ENCODE peak calls at places on chromosomes 2 and 18, in eight cellular contexts. Z is K562; P is T-cell; J is NCI-H1092; E is stimulated activated CD4-positive, alpha-beta T cell treated with anti-CD3 and anti-CD28 coated beads, Interleukin-15, amount 100 ng/mL, for 24 hours; X is amniotic stem cell; V is M059J; U is LHCN-M2. K is an unnamed sample.

GRCh38 chr2:206198677-206199076 is 39.0 kb downstream of the EEF1B2 start:
- DNase-seq in Z (no peak), P (no peak), J (no peak), E (no peak), X (peak), V (peak), U (peak), K (no peak)

GRCh38 chr2:27442282-27442980 is at the start of gene KRTCAP3:
- DNase-seq in Z (no peak), P (peak), J (no peak), E (peak), X (no peak), V (no peak), U (no peak), K (peak)

GRCh38 chr18:72849671-72850070 is 18.1 kb downstream of the NETO1 start:
- DNase-seq in Z (no peak), P (no peak), J (no peak), E (no peak), X (no peak), V (no peak), U (no peak), K (no peak)

GRCh38 chr2:235536711-235537110 is 42.9 kb downstream of the AGAP1 start:
- DNase-seq in Z (no peak), P (no peak), J (no peak), E (no peak), X (no peak), V (no peak), U (no peak), K (peak)

GRCh38 chr2:241514545-241514944 is 6.2 kb upstream of the STK25 start:
- DNase-seq in Z (no peak), P (no peak), J (no peak), E (no peak), X (no peak), V (no peak), U (no peak), K (no peak)

GRCh38 chr2:96601382-96602292 is 36.5 kb downstream of the KANSL3 start:
- DNase-seq in Z (peak), P (no peak), J (no peak), E (peak), X (no peak), V (no peak), U (no peak), K (no peak)

GRCh38 chr2:109637749-109638570 is 23.8 kb downstream of the SOWAHC start:
- DNase-seq in Z (no peak), P (no peak), J (no peak), E (no peak), X (no peak), V (no peak), U (no peak), K (no peak)

GRCh38 chr2:78202986-78203670 is 681.0 kb upstream of the LRRTM4 start:
- DNase-seq in Z (peak), P (no peak), J (no peak), E (no peak), X (no peak), V (peak), U (no peak), K (no peak)

GRCh38 chr2:179435021-179435420 is 170.4 kb upstream of the SESTD1 start:
- DNase-seq in Z (no peak), P (no peak), J (no peak), E (no peak), X (no peak), V (no peak), U (no peak), K (no peak)

GRCh38 chr2:66526171-66526570 is 91.2 kb downstream of the MEIS1 start:
- DNase-seq in Z (peak), P (no peak), J (no peak), E (no peak), X (no peak), V (no peak), U (no peak), K (no peak)

GRCh38 chr2:43169987-43170732 is 56.2 kb downstream of the ZFP36L2 start:
- DNase-seq in Z (peak), P (peak), J (no peak), E (peak), X (no peak), V (no peak), U (no peak), K (peak)

GRCh38 chr2:196725218-196725617 is 74.3 kb downstream of the GTF3C3 start:
- DNase-seq in Z (no peak), P (no peak), J (no peak), E (no peak), X (no peak), V (no peak), U (no peak), K (no peak)

GRCh38 chr2:215540646-215541045 is 104.8 kb upstream of the FN1 start:
- DNase-seq in Z (no peak), P (no peak), J (no peak), E (no peak), X (peak), V (peak), U (peak), K (no peak)

GRCh38 chr2:38947241-38948239 is 57.9 kb downstream of the ARHGEF33 start:
- DNase-seq in Z (peak), P (peak), J (peak), E (peak), X (peak), V (peak), U (peak), K (peak)

GRCh38 chr2:135525786-135526185 is 5.2 kb downstream of the ZRANB3 start:
- DNase-seq in Z (no peak), P (no peak), J (no peak), E (no peak), X (no peak), V (no peak), U (no peak), K (no peak)

GRCh38 chr2:196329959-196330358 is 158.6 kb upstream of the STK17B start:
- DNase-seq in Z (no peak), P (no peak), J (no peak), E (no peak), X (no peak), V (no peak), U (no peak), K (no peak)

GRCh38 chr18:68969027-68969426 is 171.1 kb downstream of the CCDC102B start:
- DNase-seq in Z (no peak), P (no peak), J (no peak), E (no peak), X (no peak), V (no peak), U (no peak), K (no peak)

GRCh38 chr18:41121116-41121826 is 833.8 kb upstream of the PIK3C3 start:
- DNase-seq in Z (no peak), P (no peak), J (no peak), E (no peak), X (peak), V (peak), U (no peak), K (no peak)

K was measured in spleen.